ENCODE peak calls at places on chromosomes 5 and 9, in six cellular contexts. One of them, this sample, is unnamed.

GRCh38 chr9:86655147-86655546 is 292.2 kb downstream of the GAS1 start:
- DNase-seq in NCI-H774: no peak
- DNase-seq in activated T-cell treated with anti-CD3 and anti-CD28 coated beads, Interleukin-2, amount 50 U/mL, for 4 hours: no peak
- DNase-seq in effector memory CD4-positive, alpha-beta T cell: no peak
- DNase-seq in CD8-positive, alpha-beta memory T cell: no peak
- DNase-seq in KBM-7: no peak
- DNase-seq in this sample: no peak

GRCh38 chr9:135247174-135247930 is 159.9 kb downstream of the OLFM1 start:
- DNase-seq in activated T-cell treated with anti-CD3 and anti-CD28 coated beads, Interleukin-2, amount 50 U/mL, for 4 hours: no peak
- DNase-seq in NCI-H774: no peak
- DNase-seq in CD8-positive, alpha-beta memory T cell: no peak
- DNase-seq in KBM-7: no peak
- DNase-seq in effector memory CD4-positive, alpha-beta T cell: no peak
- DNase-seq in this sample: no peak

GRCh38 chr9:134707031-134707680 is 65.6 kb downstream of the COL5A1 start:
- DNase-seq in CD8-positive, alpha-beta memory T cell: no peak
- DNase-seq in KBM-7: no peak
- DNase-seq in effector memory CD4-positive, alpha-beta T cell: no peak
- DNase-seq in NCI-H774: no peak
- DNase-seq in activated T-cell treated with anti-CD3 and anti-CD28 coated beads, Interleukin-2, amount 50 U/mL, for 4 hours: no peak
- DNase-seq in this sample: no peak

GRCh38 chr9:116589392-116590354 is 97.4 kb upstream of the TRIM32 start:
- DNase-seq in CD8-positive, alpha-beta memory T cell: no peak
- DNase-seq in effector memory CD4-positive, alpha-beta T cell: no peak
- DNase-seq in NCI-H774: no peak
- DNase-seq in activated T-cell treated with anti-CD3 and anti-CD28 coated beads, Interleukin-2, amount 50 U/mL, for 4 hours: no peak
- DNase-seq in KBM-7: peak; percentile 90
- DNase-seq in this sample: no peak

GRCh38 chr5:35781181-35781580 is 75.5 kb upstream of the IL7R start:
- DNase-seq in activated T-cell treated with anti-CD3 and anti-CD28 coated beads, Interleukin-2, amount 50 U/mL, for 4 hours: no peak
- DNase-seq in effector memory CD4-positive, alpha-beta T cell: no peak
- DNase-seq in CD8-positive, alpha-beta memory T cell: no peak
- DNase-seq in KBM-7: peak; percentile 14
- DNase-seq in NCI-H774: no peak
- DNase-seq in this sample: no peak

GRCh38 chr5:59816901-59817300 is 76.6 kb downstream of the PDE4D start:
- DNase-seq in CD8-positive, alpha-beta memory T cell: no peak
- DNase-seq in NCI-H774: no peak
- DNase-seq in KBM-7: no peak
- DNase-seq in activated T-cell treated with anti-CD3 and anti-CD28 coated beads, Interleukin-2, amount 50 U/mL, for 4 hours: no peak
- DNase-seq in effector memory CD4-positive, alpha-beta T cell: no peak
- DNase-seq in this sample: no peak

GRCh38 chr9:102631559-102631958 is 363.6 kb upstream of the CYLC2 start:
- DNase-seq in NCI-H774: no peak
- DNase-seq in activated T-cell treated with anti-CD3 and anti-CD28 coated beads, Interleukin-2, amount 50 U/mL, for 4 hours: no peak
- DNase-seq in CD8-positive, alpha-beta memory T cell: no peak
- DNase-seq in KBM-7: peak; percentile 60
- DNase-seq in effector memory CD4-positive, alpha-beta T cell: no peak
- DNase-seq in this sample: no peak

GRCh38 chr5:168346417-168346816 is 55.0 kb downstream of the WWC1 start:
- DNase-seq in CD8-positive, alpha-beta memory T cell: no peak
- DNase-seq in NCI-H774: no peak
- DNase-seq in activated T-cell treated with anti-CD3 and anti-CD28 coated beads, Interleukin-2, amount 50 U/mL, for 4 hours: no peak
- DNase-seq in effector memory CD4-positive, alpha-beta T cell: no peak
- DNase-seq in KBM-7: no peak
- DNase-seq in this sample: no peak

GRCh38 chr5:135569755-135570452 is 8.9 kb downstream of the CXCL14 start:
- DNase-seq in NCI-H774: no peak
- DNase-seq in KBM-7: peak; percentile 72
- DNase-seq in activated T-cell treated with anti-CD3 and anti-CD28 coated beads, Interleukin-2, amount 50 U/mL, for 4 hours: no peak
- DNase-seq in effector memory CD4-positive, alpha-beta T cell: no peak
- DNase-seq in CD8-positive, alpha-beta memory T cell: no peak
- DNase-seq in this sample: no peak

GRCh38 chr9:125655691-125656410 is 51.2 kb downstream of the MAPKAP1 start:
- DNase-seq in activated T-cell treated with anti-CD3 and anti-CD28 coated beads, Interleukin-2, amount 50 U/mL, for 4 hours: no peak
- DNase-seq in KBM-7: no peak
- DNase-seq in NCI-H774: peak; percentile 30
- DNase-seq in CD8-positive, alpha-beta memory T cell: no peak
- DNase-seq in effector memory CD4-positive, alpha-beta T cell: no peak
- DNase-seq in this sample: no peak

GRCh38 chr5:77224672-77225355 is 14.3 kb downstream of the PDE8B start:
- DNase-seq in effector memory CD4-positive, alpha-beta T cell: no peak
- DNase-seq in KBM-7: no peak
- DNase-seq in CD8-positive, alpha-beta memory T cell: no peak
- DNase-seq in NCI-H774: no peak
- DNase-seq in activated T-cell treated with anti-CD3 and anti-CD28 coated beads, Interleukin-2, amount 50 U/mL, for 4 hours: no peak
- DNase-seq in this sample: no peak

GRCh38 chr9:136551401-136552116 is 5.7 kb upstream of the NOTCH1 start:
- DNase-seq in effector memory CD4-positive, alpha-beta T cell: no peak
- DNase-seq in NCI-H774: no peak
- DNase-seq in KBM-7: peak; percentile 43
- DNase-seq in activated T-cell treated with anti-CD3 and anti-CD28 coated beads, Interleukin-2, amount 50 U/mL, for 4 hours: no peak
- DNase-seq in CD8-positive, alpha-beta memory T cell: no peak
- DNase-seq in this sample: no peak

GRCh38 chr9:133333011-133333410 is 3.0 kb downstream of the SURF6 start:
- DNase-seq in effector memory CD4-positive, alpha-beta T cell: no peak
- DNase-seq in KBM-7: no peak
- DNase-seq in NCI-H774: no peak
- DNase-seq in CD8-positive, alpha-beta memory T cell: no peak
- DNase-seq in activated T-cell treated with anti-CD3 and anti-CD28 coated beads, Interleukin-2, amount 50 U/mL, for 4 hours: no peak
- DNase-seq in this sample: no peak

GRCh38 chr9:113559834-113560620 is 96.5 kb downstream of the RGS3 start:
- DNase-seq in KBM-7: no peak
- DNase-seq in NCI-H774: no peak
- DNase-seq in CD8-positive, alpha-beta memory T cell: no peak
- DNase-seq in activated T-cell treated with anti-CD3 and anti-CD28 coated beads, Interleukin-2, amount 50 U/mL, for 4 hours: no peak
- DNase-seq in effector memory CD4-positive, alpha-beta T cell: no peak
- DNase-seq in this sample: no peak

GRCh38 chr9:98074119-98074990 is 17.8 kb downstream of the NANS start:
- DNase-seq in CD8-positive, alpha-beta memory T cell: peak; percentile 60
- DNase-seq in NCI-H774: peak; percentile 45
- DNase-seq in KBM-7: peak; percentile 73
- DNase-seq in effector memory CD4-positive, alpha-beta T cell: peak; percentile 62
- DNase-seq in activated T-cell treated with anti-CD3 and anti-CD28 coated beads, Interleukin-2, amount 50 U/mL, for 4 hours: peak; percentile 60
- DNase-seq in this sample: peak; percentile 62

GRCh38 chr9:107770716-107771115 is 281.1 kb upstream of the KLF4 start:
- DNase-seq in CD8-positive, alpha-beta memory T cell: no peak
- DNase-seq in KBM-7: no peak
- DNase-seq in effector memory CD4-positive, alpha-beta T cell: no peak
- DNase-seq in NCI-H774: no peak
- DNase-seq in activated T-cell treated with anti-CD3 and anti-CD28 coated beads, Interleukin-2, amount 50 U/mL, for 4 hours: no peak
- DNase-seq in this sample: no peak

GRCh38 chr9:96484521-96484931 is 34.6 kb downstream of the HABP4 start:
- DNase-seq in effector memory CD4-positive, alpha-beta T cell: no peak
- DNase-seq in activated T-cell treated with anti-CD3 and anti-CD28 coated beads, Interleukin-2, amount 50 U/mL, for 4 hours: no peak
- DNase-seq in CD8-positive, alpha-beta memory T cell: no peak
- DNase-seq in KBM-7: no peak
- DNase-seq in NCI-H774: no peak
- DNase-seq in this sample: no peak

This sample was measured in activated gamma-delta T cell treated with anti-CD3 and anti-CD28 coated beads, Interleukin-2, amount 50 U/mL, for 16 hours.